ENCODE peak calls at places on chromosomes 4 and X, in ten cellular contexts. One of them, this sample, is unnamed.

GRCh38 chr4:145816091-145816490 is 122.5 kb downstream of the ZNF827 start:
- DNase-seq in psoas muscle: no peak
- DNase-seq in heart right ventricle: no peak
- DNase-seq in glutamatergic neuron: no peak
- DNase-seq in CD4-positive, alpha-beta T cell: no peak
- DNase-seq in uterus: no peak
- DNase-seq in pancreas: no peak
- DNase-seq in Right ventricle myocardium superior: no peak
- DNase-seq in NCI-H1694: no peak
- DNase-seq in T-helper 9 cell: no peak
- DNase-seq in this sample: no peak

GRCh38 chr4:118969359-118969758 is 80.7 kb downstream of the SYNPO2 start:
- DNase-seq in psoas muscle: peak
- DNase-seq in heart right ventricle: peak
- DNase-seq in glutamatergic neuron: no peak
- DNase-seq in CD4-positive, alpha-beta T cell: no peak
- DNase-seq in uterus: peak
- DNase-seq in pancreas: peak
- DNase-seq in Right ventricle myocardium superior: peak
- DNase-seq in NCI-H1694: peak
- DNase-seq in T-helper 9 cell: no peak
- DNase-seq in this sample: peak

GRCh38 chr4:8472689-8473197 is 32.2 kb downstream of the TRMT44 start:
- DNase-seq in psoas muscle: no peak
- DNase-seq in heart right ventricle: no peak
- DNase-seq in glutamatergic neuron: no peak
- DNase-seq in CD4-positive, alpha-beta T cell: no peak
- DNase-seq in uterus: peak
- DNase-seq in pancreas: no peak
- DNase-seq in Right ventricle myocardium superior: peak
- DNase-seq in NCI-H1694: no peak
- DNase-seq in T-helper 9 cell: no peak
- DNase-seq in this sample: peak

GRCh38 chrX:130330706-130331105 is 9.0 kb upstream of the SLC25A14 start:
- DNase-seq in psoas muscle: peak
- DNase-seq in heart right ventricle: peak
- DNase-seq in glutamatergic neuron: peak
- DNase-seq in CD4-positive, alpha-beta T cell: peak
- DNase-seq in uterus: no peak
- DNase-seq in pancreas: peak
- DNase-seq in Right ventricle myocardium superior: peak
- DNase-seq in NCI-H1694: peak
- DNase-seq in T-helper 9 cell: peak
- DNase-seq in this sample: no peak

GRCh38 chrX:133269168-133269567 is 51.0 kb upstream of the TFDP3 start:
- DNase-seq in psoas muscle: no peak
- DNase-seq in heart right ventricle: no peak
- DNase-seq in glutamatergic neuron: no peak
- DNase-seq in CD4-positive, alpha-beta T cell: no peak
- DNase-seq in uterus: no peak
- DNase-seq in pancreas: no peak
- DNase-seq in Right ventricle myocardium superior: no peak
- DNase-seq in NCI-H1694: no peak
- DNase-seq in T-helper 9 cell: no peak
- DNase-seq in this sample: no peak

GRCh38 chr4:93776386-93777080 is 52.0 kb upstream of the ATOH1 start:
- DNase-seq in psoas muscle: no peak
- DNase-seq in heart right ventricle: no peak
- DNase-seq in glutamatergic neuron: no peak
- DNase-seq in CD4-positive, alpha-beta T cell: no peak
- DNase-seq in uterus: no peak
- DNase-seq in pancreas: no peak
- DNase-seq in Right ventricle myocardium superior: no peak
- DNase-seq in NCI-H1694: peak
- DNase-seq in T-helper 9 cell: no peak
- DNase-seq in this sample: no peak

GRCh38 chrX:41449615-41450014 is 2.5 kb downstream of the NYX start:
- DNase-seq in psoas muscle: no peak
- DNase-seq in heart right ventricle: peak
- DNase-seq in glutamatergic neuron: no peak
- DNase-seq in CD4-positive, alpha-beta T cell: no peak
- DNase-seq in uterus: no peak
- DNase-seq in pancreas: no peak
- DNase-seq in Right ventricle myocardium superior: no peak
- DNase-seq in NCI-H1694: no peak
- DNase-seq in T-helper 9 cell: no peak
- DNase-seq in this sample: no peak

GRCh38 chr4:175071123-175071522 is 153.0 kb downstream of the ADAM29 start:
- DNase-seq in psoas muscle: no peak
- DNase-seq in heart right ventricle: no peak
- DNase-seq in glutamatergic neuron: no peak
- DNase-seq in CD4-positive, alpha-beta T cell: no peak
- DNase-seq in uterus: no peak
- DNase-seq in pancreas: no peak
- DNase-seq in Right ventricle myocardium superior: no peak
- DNase-seq in NCI-H1694: no peak
- DNase-seq in T-helper 9 cell: no peak
- DNase-seq in this sample: no peak

GRCh38 chr4:52266537-52267137 is 215.5 kb downstream of the SPATA18 start:
- DNase-seq in psoas muscle: no peak
- DNase-seq in heart right ventricle: no peak
- DNase-seq in glutamatergic neuron: no peak
- DNase-seq in CD4-positive, alpha-beta T cell: no peak
- DNase-seq in uterus: no peak
- DNase-seq in pancreas: peak
- DNase-seq in Right ventricle myocardium superior: peak
- DNase-seq in NCI-H1694: peak
- DNase-seq in T-helper 9 cell: no peak
- DNase-seq in this sample: peak

GRCh38 chr4:105715692-105716278 is 7.2 kb downstream of the GSTCD start:
- DNase-seq in psoas muscle: no peak
- DNase-seq in heart right ventricle: no peak
- DNase-seq in glutamatergic neuron: no peak
- DNase-seq in CD4-positive, alpha-beta T cell: no peak
- DNase-seq in uterus: no peak
- DNase-seq in pancreas: no peak
- DNase-seq in Right ventricle myocardium superior: no peak
- DNase-seq in NCI-H1694: peak
- DNase-seq in T-helper 9 cell: no peak
- DNase-seq in this sample: no peak

GRCh38 chr4:107747748-107748486 is 27.9 kb upstream of the PAPSS1 start:
- DNase-seq in psoas muscle: no peak
- DNase-seq in heart right ventricle: no peak
- DNase-seq in glutamatergic neuron: no peak
- DNase-seq in CD4-positive, alpha-beta T cell: no peak
- DNase-seq in uterus: no peak
- DNase-seq in pancreas: no peak
- DNase-seq in Right ventricle myocardium superior: no peak
- DNase-seq in NCI-H1694: peak
- DNase-seq in T-helper 9 cell: no peak
- DNase-seq in this sample: no peak

GRCh38 chr4:36651253-36651652 is 369.8 kb downstream of the DTHD1 start:
- DNase-seq in psoas muscle: no peak
- DNase-seq in heart right ventricle: no peak
- DNase-seq in glutamatergic neuron: no peak
- DNase-seq in CD4-positive, alpha-beta T cell: no peak
- DNase-seq in uterus: no peak
- DNase-seq in pancreas: no peak
- DNase-seq in Right ventricle myocardium superior: no peak
- DNase-seq in NCI-H1694: no peak
- DNase-seq in T-helper 9 cell: no peak
- DNase-seq in this sample: no peak

GRCh38 chr4:36042122-36042970 is 202.0 kb downstream of the ARAP2 start:
- DNase-seq in psoas muscle: no peak
- DNase-seq in heart right ventricle: no peak
- DNase-seq in glutamatergic neuron: no peak
- DNase-seq in CD4-positive, alpha-beta T cell: no peak
- DNase-seq in uterus: no peak
- DNase-seq in pancreas: no peak
- DNase-seq in Right ventricle myocardium superior: no peak
- DNase-seq in NCI-H1694: no peak
- DNase-seq in T-helper 9 cell: no peak
- DNase-seq in this sample: no peak

GRCh38 chr4:39587881-39588280 is 50.8 kb downstream of the SMIM14 start:
- DNase-seq in psoas muscle: no peak
- DNase-seq in heart right ventricle: no peak
- DNase-seq in glutamatergic neuron: no peak
- DNase-seq in CD4-positive, alpha-beta T cell: no peak
- DNase-seq in uterus: no peak
- DNase-seq in pancreas: no peak
- DNase-seq in Right ventricle myocardium superior: no peak
- DNase-seq in NCI-H1694: no peak
- DNase-seq in T-helper 9 cell: no peak
- DNase-seq in this sample: no peak

GRCh38 chr4:112735474-112735951 is 98.6 kb downstream of the LARP7 start:
- DNase-seq in psoas muscle: no peak
- DNase-seq in heart right ventricle: no peak
- DNase-seq in glutamatergic neuron: no peak
- DNase-seq in CD4-positive, alpha-beta T cell: no peak
- DNase-seq in uterus: no peak
- DNase-seq in pancreas: no peak
- DNase-seq in Right ventricle myocardium superior: no peak
- DNase-seq in NCI-H1694: no peak
- DNase-seq in T-helper 9 cell: no peak
- DNase-seq in this sample: no peak

GRCh38 chrX:96563663-96564062 is 121.0 kb upstream of the DIAPH2 start:
- DNase-seq in psoas muscle: no peak
- DNase-seq in heart right ventricle: no peak
- DNase-seq in glutamatergic neuron: no peak
- DNase-seq in CD4-positive, alpha-beta T cell: no peak
- DNase-seq in uterus: no peak
- DNase-seq in pancreas: no peak
- DNase-seq in Right ventricle myocardium superior: no peak
- DNase-seq in NCI-H1694: no peak
- DNase-seq in T-helper 9 cell: no peak
- DNase-seq in this sample: no peak

GRCh38 chr4:66575024-66575696 is 904.9 kb upstream of the EPHA5 start:
- DNase-seq in psoas muscle: peak
- DNase-seq in heart right ventricle: no peak
- DNase-seq in glutamatergic neuron: no peak
- DNase-seq in CD4-positive, alpha-beta T cell: no peak
- DNase-seq in uterus: no peak
- DNase-seq in pancreas: peak
- DNase-seq in Right ventricle myocardium superior: no peak
- DNase-seq in NCI-H1694: no peak
- DNase-seq in T-helper 9 cell: no peak
- DNase-seq in this sample: no peak

This sample was measured in sigmoid colon.